ENCODE peak calls at places on chromosomes 16 and 17, in ten cellular contexts. One of them, this sample, is unnamed.

GRCh38 chr16:1999866-2000514 is 9.6 kb downstream of the ZNF598 start:
- DNase-seq in CD8-positive, alpha-beta T cell: no peak
- DNase-seq in AG10803: no peak
- DNase-seq in Panc1: no peak
- DNase-seq in endodermal cell: no peak
- DNase-seq in spleen: peak
- DNase-seq in uterus: no peak
- DNase-seq in heart left ventricle: no peak
- DNase-seq in transverse colon: no peak
- DNase-seq in HFF-Myc: no peak
- DNase-seq in this sample: no peak

GRCh38 chr16:67697407-67697806 is 21.7 kb downstream of the GFOD2 start:
- DNase-seq in CD8-positive, alpha-beta T cell: no peak
- DNase-seq in AG10803: no peak
- DNase-seq in Panc1: no peak
- DNase-seq in endodermal cell: no peak
- DNase-seq in spleen: no peak
- DNase-seq in uterus: no peak
- DNase-seq in heart left ventricle: no peak
- DNase-seq in transverse colon: no peak
- DNase-seq in HFF-Myc: no peak
- DNase-seq in this sample: no peak

GRCh38 chr16:10637337-10638037 is 57.1 kb upstream of the EMP2 start:
- DNase-seq in CD8-positive, alpha-beta T cell: no peak
- DNase-seq in AG10803: no peak
- DNase-seq in Panc1: no peak
- DNase-seq in endodermal cell: no peak
- DNase-seq in spleen: no peak
- DNase-seq in uterus: no peak
- DNase-seq in heart left ventricle: no peak
- DNase-seq in transverse colon: no peak
- DNase-seq in HFF-Myc: no peak
- DNase-seq in this sample: no peak

GRCh38 chr17:30921544-30922196 is at the start of gene ADAP2:
- DNase-seq in CD8-positive, alpha-beta T cell: no peak
- DNase-seq in AG10803: no peak
- DNase-seq in Panc1: no peak
- DNase-seq in endodermal cell: peak
- DNase-seq in spleen: peak
- DNase-seq in uterus: no peak
- DNase-seq in heart left ventricle: peak
- DNase-seq in transverse colon: peak
- DNase-seq in HFF-Myc: no peak
- DNase-seq in this sample: peak

GRCh38 chr16:1816396-1817275 is 10.0 kb downstream of the HAGH start:
- DNase-seq in CD8-positive, alpha-beta T cell: no peak
- DNase-seq in AG10803: no peak
- DNase-seq in Panc1: no peak
- DNase-seq in endodermal cell: peak
- DNase-seq in spleen: peak
- DNase-seq in uterus: no peak
- DNase-seq in heart left ventricle: no peak
- DNase-seq in transverse colon: no peak
- DNase-seq in HFF-Myc: no peak
- DNase-seq in this sample: no peak

GRCh38 chr17:63382826-63383225 is 63.3 kb downstream of the CYB561 start:
- DNase-seq in CD8-positive, alpha-beta T cell: no peak
- DNase-seq in AG10803: peak
- DNase-seq in Panc1: no peak
- DNase-seq in endodermal cell: no peak
- DNase-seq in spleen: no peak
- DNase-seq in uterus: no peak
- DNase-seq in heart left ventricle: no peak
- DNase-seq in transverse colon: no peak
- DNase-seq in HFF-Myc: no peak
- DNase-seq in this sample: no peak

GRCh38 chr16:68116256-68116853 is 31.2 kb downstream of the NFATC3 start:
- DNase-seq in CD8-positive, alpha-beta T cell: no peak
- DNase-seq in AG10803: peak
- DNase-seq in Panc1: peak
- DNase-seq in endodermal cell: no peak
- DNase-seq in spleen: no peak
- DNase-seq in uterus: no peak
- DNase-seq in heart left ventricle: no peak
- DNase-seq in transverse colon: no peak
- DNase-seq in HFF-Myc: no peak
- DNase-seq in this sample: no peak

GRCh38 chr16:12341423-12341822 is 364.9 kb downstream of the SNX29 start:
- DNase-seq in CD8-positive, alpha-beta T cell: no peak
- DNase-seq in AG10803: peak
- DNase-seq in Panc1: peak
- DNase-seq in endodermal cell: no peak
- DNase-seq in spleen: no peak
- DNase-seq in uterus: no peak
- DNase-seq in heart left ventricle: no peak
- DNase-seq in transverse colon: no peak
- DNase-seq in HFF-Myc: peak
- DNase-seq in this sample: no peak

GRCh38 chr16:84643180-84643583 is 5.1 kb upstream of the KLHL36 start:
- DNase-seq in CD8-positive, alpha-beta T cell: no peak
- DNase-seq in AG10803: peak
- DNase-seq in Panc1: no peak
- DNase-seq in endodermal cell: peak
- DNase-seq in spleen: no peak
- DNase-seq in uterus: peak
- DNase-seq in heart left ventricle: peak
- DNase-seq in transverse colon: peak
- DNase-seq in HFF-Myc: peak
- DNase-seq in this sample: peak

GRCh38 chr17:65850486-65850885 is 289.0 kb upstream of the AXIN2 start:
- DNase-seq in CD8-positive, alpha-beta T cell: no peak
- DNase-seq in AG10803: peak
- DNase-seq in Panc1: no peak
- DNase-seq in endodermal cell: no peak
- DNase-seq in spleen: no peak
- DNase-seq in uterus: no peak
- DNase-seq in heart left ventricle: no peak
- DNase-seq in transverse colon: no peak
- DNase-seq in HFF-Myc: no peak
- DNase-seq in this sample: no peak

GRCh38 chr17:36824678-36825091 is 112.6 kb upstream of the LHX1 start:
- DNase-seq in CD8-positive, alpha-beta T cell: no peak
- DNase-seq in AG10803: peak
- DNase-seq in Panc1: no peak
- DNase-seq in endodermal cell: no peak
- DNase-seq in spleen: peak
- DNase-seq in uterus: no peak
- DNase-seq in heart left ventricle: no peak
- DNase-seq in transverse colon: no peak
- DNase-seq in HFF-Myc: peak
- DNase-seq in this sample: no peak

GRCh38 chr17:45816966-45817365 is 27.7 kb upstream of the SPPL2C start:
- DNase-seq in CD8-positive, alpha-beta T cell: no peak
- DNase-seq in AG10803: no peak
- DNase-seq in Panc1: no peak
- DNase-seq in endodermal cell: no peak
- DNase-seq in spleen: no peak
- DNase-seq in uterus: no peak
- DNase-seq in heart left ventricle: no peak
- DNase-seq in transverse colon: no peak
- DNase-seq in HFF-Myc: no peak
- DNase-seq in this sample: no peak

GRCh38 chr16:87312008-87312407 is 5.2 kb downstream of the C16orf95 start:
- DNase-seq in CD8-positive, alpha-beta T cell: no peak
- DNase-seq in AG10803: no peak
- DNase-seq in Panc1: no peak
- DNase-seq in endodermal cell: no peak
- DNase-seq in spleen: peak
- DNase-seq in uterus: no peak
- DNase-seq in heart left ventricle: no peak
- DNase-seq in transverse colon: no peak
- DNase-seq in HFF-Myc: no peak
- DNase-seq in this sample: no peak

GRCh38 chr16:50102046-50102756 is 36.4 kb downstream of the HEATR3 start:
- DNase-seq in CD8-positive, alpha-beta T cell: no peak
- DNase-seq in AG10803: peak
- DNase-seq in Panc1: no peak
- DNase-seq in endodermal cell: no peak
- DNase-seq in spleen: no peak
- DNase-seq in uterus: no peak
- DNase-seq in heart left ventricle: no peak
- DNase-seq in transverse colon: no peak
- DNase-seq in HFF-Myc: peak
- DNase-seq in this sample: no peak

GRCh38 chr16:27235055-27235937 is 32.0 kb downstream of the KDM8 start:
- DNase-seq in CD8-positive, alpha-beta T cell: peak
- DNase-seq in AG10803: peak
- DNase-seq in Panc1: no peak
- DNase-seq in endodermal cell: peak
- DNase-seq in spleen: peak
- DNase-seq in uterus: peak
- DNase-seq in heart left ventricle: peak
- DNase-seq in transverse colon: peak
- DNase-seq in HFF-Myc: peak
- DNase-seq in this sample: peak

GRCh38 chr17:38604479-38605229 is 1.1 kb downstream of the SRCIN1 start:
- DNase-seq in CD8-positive, alpha-beta T cell: no peak
- DNase-seq in AG10803: no peak
- DNase-seq in Panc1: no peak
- DNase-seq in endodermal cell: peak
- DNase-seq in spleen: no peak
- DNase-seq in uterus: no peak
- DNase-seq in heart left ventricle: no peak
- DNase-seq in transverse colon: no peak
- DNase-seq in HFF-Myc: no peak
- DNase-seq in this sample: no peak
- TF ChIP-seq CTCF in CD8-positive, alpha-beta T cell: no peak
- TF ChIP-seq CTCF in AG10803: no peak
- TF ChIP-seq CTCF in Panc1: no peak
- TF ChIP-seq CTCF in endodermal cell: peak
- TF ChIP-seq CTCF in spleen: no peak
- TF ChIP-seq CTCF in uterus: no peak
- TF ChIP-seq CTCF in heart left ventricle: no peak
- TF ChIP-seq CTCF in transverse colon: no peak
- TF ChIP-seq CTCF in HFF-Myc: no peak
- TF ChIP-seq CTCF in this sample: no peak

GRCh38 chr17:80219777-80220708 is at the start of the genes SGSH and SLC26A11:
- DNase-seq in CD8-positive, alpha-beta T cell: peak
- DNase-seq in AG10803: peak
- DNase-seq in Panc1: no peak
- DNase-seq in endodermal cell: peak
- DNase-seq in spleen: peak
- DNase-seq in uterus: peak
- DNase-seq in heart left ventricle: peak
- DNase-seq in transverse colon: peak
- DNase-seq in HFF-Myc: no peak
- DNase-seq in this sample: peak
- TF ChIP-seq CTCF in CD8-positive, alpha-beta T cell: no peak
- TF ChIP-seq CTCF in AG10803: no peak
- TF ChIP-seq CTCF in Panc1: no peak
- TF ChIP-seq CTCF in endodermal cell: no peak
- TF ChIP-seq CTCF in spleen: no peak
- TF ChIP-seq CTCF in uterus: no peak
- TF ChIP-seq CTCF in heart left ventricle: no peak
- TF ChIP-seq CTCF in transverse colon: no peak
- TF ChIP-seq CTCF in HFF-Myc: no peak
- TF ChIP-seq CTCF in this sample: no peak

GRCh38 chr17:81395600-81396277 is 482 bp downstream of the BAHCC1 start:
- DNase-seq in CD8-positive, alpha-beta T cell: no peak
- DNase-seq in AG10803: no peak
- DNase-seq in Panc1: no peak
- DNase-seq in endodermal cell: no peak
- DNase-seq in spleen: no peak
- DNase-seq in uterus: no peak
- DNase-seq in heart left ventricle: no peak
- DNase-seq in transverse colon: no peak
- DNase-seq in HFF-Myc: no peak
- DNase-seq in this sample: no peak

GRCh38 chr17:81392909-81393654 is 2.2 kb upstream of the BAHCC1 start:
- DNase-seq in CD8-positive, alpha-beta T cell: no peak
- DNase-seq in AG10803: peak
- DNase-seq in Panc1: no peak
- DNase-seq in endodermal cell: peak
- DNase-seq in spleen: no peak
- DNase-seq in uterus: no peak
- DNase-seq in heart left ventricle: no peak
- DNase-seq in transverse colon: no peak
- DNase-seq in HFF-Myc: no peak
- DNase-seq in this sample: no peak

GRCh38 chr17:81393684-81394376 is 1.4 kb upstream of the BAHCC1 start:
- DNase-seq in CD8-positive, alpha-beta T cell: no peak
- DNase-seq in AG10803: peak
- DNase-seq in Panc1: peak
- DNase-seq in endodermal cell: peak
- DNase-seq in spleen: peak
- DNase-seq in uterus: peak
- DNase-seq in heart left ventricle: peak
- DNase-seq in transverse colon: peak
- DNase-seq in HFF-Myc: peak
- DNase-seq in this sample: peak

GRCh38 chr17:81394831-81395599 is at the start of gene BAHCC1:
- DNase-seq in CD8-positive, alpha-beta T cell: peak
- DNase-seq in AG10803: peak
- DNase-seq in Panc1: peak
- DNase-seq in endodermal cell: peak
- DNase-seq in spleen: peak
- DNase-seq in uterus: peak
- DNase-seq in heart left ventricle: peak
- DNase-seq in transverse colon: peak
- DNase-seq in HFF-Myc: peak
- DNase-seq in this sample: peak

DNA sequence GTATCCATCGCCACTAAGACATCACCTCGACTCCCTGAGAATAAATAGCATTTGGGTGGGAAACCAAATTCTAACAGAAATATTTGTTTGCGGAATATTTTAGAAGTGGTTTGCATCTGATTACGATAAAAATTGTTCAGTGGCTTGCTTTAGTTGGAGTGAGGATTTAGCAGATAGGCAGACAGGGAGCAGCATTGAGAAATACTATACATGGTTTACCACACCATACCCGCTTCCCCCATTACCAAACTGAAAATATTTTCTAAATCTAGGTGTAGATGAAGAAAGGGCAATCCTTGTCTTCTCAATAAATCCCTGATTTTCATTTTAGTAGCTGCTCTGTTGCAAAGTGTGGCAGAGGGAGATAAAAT is 895 bp upstream of the BAHCC1 start:
- DNase-seq in CD8-positive, alpha-beta T cell: no peak
- DNase-seq in AG10803: no peak
- DNase-seq in Panc1: no peak
- DNase-seq in endodermal cell: no peak
- DNase-seq in spleen: no peak
- DNase-seq in uterus: no peak
- DNase-seq in heart left ventricle: no peak
- DNase-seq in transverse colon: no peak
- DNase-seq in HFF-Myc: no peak
- DNase-seq in this sample: no peak
- TF ChIP-seq CTCF in CD8-positive, alpha-beta T cell: no peak
- TF ChIP-seq CTCF in AG10803: no peak
- TF ChIP-seq CTCF in Panc1: no peak
- TF ChIP-seq CTCF in endodermal cell: no peak
- TF ChIP-seq CTCF in spleen: no peak
- TF ChIP-seq CTCF in uterus: no peak
- TF ChIP-seq CTCF in heart left ventricle: no peak
- TF ChIP-seq CTCF in transverse colon: no peak
- TF ChIP-seq CTCF in HFF-Myc: no peak
- TF ChIP-seq CTCF in this sample: no peak

GRCh38 chr16:89999831-90000574 is 19.3 kb downstream of the DBNDD1 start:
- DNase-seq in CD8-positive, alpha-beta T cell: no peak
- DNase-seq in AG10803: no peak
- DNase-seq in Panc1: no peak
- DNase-seq in endodermal cell: no peak
- DNase-seq in spleen: no peak
- DNase-seq in uterus: no peak
- DNase-seq in heart left ventricle: no peak
- DNase-seq in transverse colon: no peak
- DNase-seq in HFF-Myc: no peak
- DNase-seq in this sample: no peak
- TF ChIP-seq CTCF in CD8-positive, alpha-beta T cell: no peak
- TF ChIP-seq CTCF in AG10803: no peak
- TF ChIP-seq CTCF in Panc1: no peak
- TF ChIP-seq CTCF in endodermal cell: no peak
- TF ChIP-seq CTCF in spleen: no peak
- TF ChIP-seq CTCF in uterus: no peak
- TF ChIP-seq CTCF in heart left ventricle: no peak
- TF ChIP-seq CTCF in transverse colon: no peak
- TF ChIP-seq CTCF in HFF-Myc: no peak
- TF ChIP-seq CTCF in this sample: no peak

This sample was measured in ascending aorta.